ENCODE peak calls at places on chromosomes 16 and 17, in five cellular contexts. One of them, this sample, is unnamed.

GRCh38 chr16:81164958-81165357 is 68.8 kb upstream of the GCSH start:
- DNase-seq in H1: no peak
- DNase-seq in neuronal stem cell: no peak
- DNase-seq in IMR-90: no peak
- DNase-seq in mesenchymal stem cell: no peak
- DNase-seq in this sample: no peak

GRCh38 chr16:74862743-74863244 is 88.2 kb upstream of the FA2H start:
- DNase-seq in H1: no peak
- DNase-seq in neuronal stem cell: peak
- DNase-seq in IMR-90: peak
- DNase-seq in mesenchymal stem cell: peak
- DNase-seq in this sample: no peak

GRCh38 chr17:78494961-78495330 is 82.2 kb downstream of the DNAH17 start:
- DNase-seq in H1: no peak
- DNase-seq in neuronal stem cell: no peak
- DNase-seq in IMR-90: no peak
- DNase-seq in mesenchymal stem cell: no peak
- DNase-seq in this sample: no peak

GRCh38 chr17:74744714-74745547 is 3.5 kb upstream of the NHERF1 start:
- DNase-seq in H1: no peak
- DNase-seq in neuronal stem cell: peak
- DNase-seq in IMR-90: peak
- DNase-seq in mesenchymal stem cell: peak
- DNase-seq in this sample: peak

GRCh38 chr17:1294157-1294717 is 14.8 kb downstream of the TRARG1 start:
- DNase-seq in H1: no peak
- DNase-seq in neuronal stem cell: no peak
- DNase-seq in IMR-90: no peak
- DNase-seq in mesenchymal stem cell: no peak
- DNase-seq in this sample: no peak

GRCh38 chr17:68396795-68397536 is 60.3 kb downstream of the WIPI1 start:
- DNase-seq in H1: no peak
- DNase-seq in neuronal stem cell: no peak
- DNase-seq in IMR-90: no peak
- DNase-seq in mesenchymal stem cell: peak
- DNase-seq in this sample: peak

GRCh38 chr17:4189280-4189679 is 46.3 kb downstream of the CYB5D2 start:
- DNase-seq in H1: no peak
- DNase-seq in neuronal stem cell: no peak
- DNase-seq in IMR-90: no peak
- DNase-seq in mesenchymal stem cell: no peak
- DNase-seq in this sample: no peak

GRCh38 chr17:41734139-41734948 is at the start of gene HAP1:
- DNase-seq in H1: peak
- DNase-seq in neuronal stem cell: peak
- DNase-seq in IMR-90: peak
- DNase-seq in mesenchymal stem cell: peak
- DNase-seq in this sample: peak

GRCh38 chr17:80795090-80795609 is 196.5 kb upstream of the CHMP6 start:
- DNase-seq in H1: no peak
- DNase-seq in neuronal stem cell: no peak
- DNase-seq in IMR-90: no peak
- DNase-seq in mesenchymal stem cell: no peak
- DNase-seq in this sample: no peak

GRCh38 chr16:47847220-47847970 is 308.4 kb downstream of the ABCC12 start:
- DNase-seq in H1: no peak
- DNase-seq in neuronal stem cell: no peak
- DNase-seq in IMR-90: peak
- DNase-seq in mesenchymal stem cell: peak
- DNase-seq in this sample: no peak

GRCh38 chr17:61406871-61407210 is 7.2 kb downstream of the TBX2 start:
- DNase-seq in H1: no peak
- DNase-seq in neuronal stem cell: no peak
- DNase-seq in IMR-90: no peak
- DNase-seq in mesenchymal stem cell: no peak
- DNase-seq in this sample: peak

GRCh38 chr17:64728041-64728695 is 66.1 kb upstream of the SMURF2 start:
- DNase-seq in H1: no peak
- DNase-seq in neuronal stem cell: no peak
- DNase-seq in IMR-90: no peak
- DNase-seq in mesenchymal stem cell: peak
- DNase-seq in this sample: no peak

GRCh38 chr16:15732416-15732815 is 82.4 kb downstream of the NDE1 start:
- DNase-seq in H1: no peak
- DNase-seq in neuronal stem cell: no peak
- DNase-seq in IMR-90: peak
- DNase-seq in mesenchymal stem cell: no peak
- DNase-seq in this sample: no peak

GRCh38 chr17:81329279-81329926 is 34.3 kb upstream of the SLC38A10 start:
- DNase-seq in H1: no peak
- DNase-seq in neuronal stem cell: no peak
- DNase-seq in IMR-90: peak
- DNase-seq in mesenchymal stem cell: peak
- DNase-seq in this sample: peak

GRCh38 chr17:53630115-53630514 is 192.6 kb upstream of the KIF2B start:
- DNase-seq in H1: no peak
- DNase-seq in neuronal stem cell: no peak
- DNase-seq in IMR-90: no peak
- DNase-seq in mesenchymal stem cell: no peak
- DNase-seq in this sample: peak
- H2BK15ac ChIP-seq in H1: no peak
- H2BK15ac ChIP-seq in neuronal stem cell: no peak
- H2BK15ac ChIP-seq in IMR-90: no peak
- H2BK15ac ChIP-seq in mesenchymal stem cell: no peak
- H2BK15ac ChIP-seq in this sample: no peak

DNA sequence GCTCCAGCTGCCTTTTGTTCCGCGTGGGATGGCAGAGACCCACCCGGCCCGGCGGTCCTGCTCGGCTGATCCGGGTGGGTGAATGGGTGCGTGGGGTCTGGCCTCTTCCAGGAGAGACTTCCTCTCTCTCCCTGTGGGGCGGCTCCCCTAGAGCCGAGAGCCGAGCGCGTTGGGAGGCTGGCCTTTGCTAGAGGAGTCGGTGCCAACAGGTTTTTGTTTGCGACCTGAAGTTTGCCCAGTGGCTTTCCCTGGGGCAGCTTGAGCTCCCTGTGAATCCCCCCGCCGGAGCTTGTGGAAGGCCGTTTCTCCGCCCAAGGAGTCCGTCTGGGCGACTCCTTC is 970 bp downstream of the EPN2 start:
- DNase-seq in H1: no peak
- DNase-seq in neuronal stem cell: peak
- DNase-seq in IMR-90: no peak
- DNase-seq in mesenchymal stem cell: peak
- DNase-seq in this sample: peak
- H3K14ac ChIP-seq in H1: no peak
- H3K14ac ChIP-seq in neuronal stem cell: peak
- H3K14ac ChIP-seq in IMR-90: peak
- H3K14ac ChIP-seq in mesenchymal stem cell: no peak
- H3K14ac ChIP-seq in this sample: peak

DNA sequence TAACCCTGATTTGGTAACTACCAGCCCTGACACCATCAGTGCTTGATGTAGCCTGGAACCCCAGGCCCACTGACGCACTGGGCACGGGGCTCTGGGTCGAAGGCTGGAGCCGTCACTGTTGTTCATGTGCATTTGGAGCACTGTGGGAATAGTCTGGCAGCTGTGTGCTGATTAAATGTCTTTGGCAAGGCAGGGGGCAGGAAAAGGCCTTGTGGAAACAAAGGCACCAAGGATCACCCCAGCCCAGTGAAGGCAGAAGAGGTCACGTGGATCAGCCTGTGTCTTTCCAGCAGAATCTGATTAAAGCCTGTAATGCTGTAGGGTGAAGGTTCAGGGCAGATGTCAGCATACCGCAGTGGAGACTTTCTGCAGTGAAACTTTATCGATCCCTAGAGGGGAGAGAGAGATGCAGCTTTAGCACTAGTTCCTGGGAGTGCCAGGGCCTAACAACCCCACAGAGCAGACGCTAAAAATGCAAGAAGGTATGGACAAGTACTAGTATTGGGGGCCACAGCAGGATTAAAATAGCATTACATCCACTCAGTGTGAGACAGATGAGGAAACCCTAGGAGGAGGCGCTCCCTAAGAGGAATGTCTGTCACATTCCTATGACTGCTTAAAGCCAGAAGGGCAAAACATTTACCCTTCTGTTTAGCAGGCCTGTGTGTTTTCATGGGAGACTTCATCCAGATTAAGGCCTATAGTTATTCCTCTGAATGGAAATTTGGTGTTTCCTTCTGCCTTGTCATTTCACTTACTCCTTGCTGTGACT is 9.7 kb downstream of the ZNHIT3 start:
- DNase-seq in H1: no peak
- DNase-seq in neuronal stem cell: peak
- DNase-seq in IMR-90: peak
- DNase-seq in mesenchymal stem cell: no peak
- DNase-seq in this sample: peak
- H3K9ac ChIP-seq in H1: no peak
- H3K9ac ChIP-seq in neuronal stem cell: no peak
- H3K9ac ChIP-seq in IMR-90: no peak
- H3K9ac ChIP-seq in mesenchymal stem cell: no peak
- H3K9ac ChIP-seq in this sample: no peak

DNA sequence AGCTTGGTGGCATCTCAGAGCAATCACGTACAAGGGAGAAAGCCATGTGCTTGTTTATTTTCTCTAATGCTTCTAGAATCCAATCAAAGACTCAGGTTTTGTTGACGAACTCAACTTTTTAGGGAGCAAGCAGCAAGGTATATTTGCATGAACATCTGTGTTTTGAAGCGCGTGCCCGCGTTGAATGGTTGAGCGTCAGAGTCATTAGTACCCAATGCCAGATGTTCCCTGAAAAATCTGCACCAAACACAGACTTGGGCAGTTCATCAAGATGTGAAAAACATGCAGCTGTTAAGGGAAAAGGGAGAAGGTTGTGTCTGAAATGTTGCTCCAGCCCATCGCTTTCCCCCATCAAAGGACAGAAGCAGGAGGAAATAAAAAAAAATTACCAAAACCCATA is 170.4 kb downstream of the SNX29 start:
- DNase-seq in H1: no peak
- DNase-seq in neuronal stem cell: no peak
- DNase-seq in IMR-90: no peak
- DNase-seq in mesenchymal stem cell: no peak
- DNase-seq in this sample: no peak
- H2BK15ac ChIP-seq in H1: no peak
- H2BK15ac ChIP-seq in neuronal stem cell: no peak
- H2BK15ac ChIP-seq in IMR-90: no peak
- H2BK15ac ChIP-seq in mesenchymal stem cell: no peak
- H2BK15ac ChIP-seq in this sample: no peak